ENCODE peak calls at places on chromosomes 12 and 14, in eight cellular contexts. Z, R, F, C, V, J, P and T are unnamed samples.

GRCh38 chr14:35998303-35998702 is 172.2 kb downstream of the BRMS1L start:
- DNase-seq in V (no peak), Z (no peak), P (no peak), J (no peak), F (no peak), R (no peak), C (no peak), T (no peak)

GRCh38 chr14:90274019-90274418 is 17.7 kb downstream of the PSMC1 start:
- DNase-seq in J (no peak), Z (no peak), R (no peak), V (no peak), C (no peak), F (no peak), P (peak; percentile 40), T (no peak)

GRCh38 chr14:77674931-77675330 is 32.9 kb downstream of the ALKBH1 start:
- DNase-seq in Z (no peak), P (no peak), R (peak; percentile 77), J (no peak), V (no peak), C (no peak), F (no peak), T (no peak)

GRCh38 chr12:84978921-84979320 is 57.2 kb downstream of the TSPAN19 start:
- DNase-seq in J (no peak), F (no peak), Z (no peak), V (no peak), C (no peak), R (no peak), P (no peak), T (no peak)

GRCh38 chr12:80412343-80412953 is 31.6 kb upstream of the PTPRQ start:
- DNase-seq in F (no peak), P (peak; percentile 19), C (no peak), J (peak; percentile 55), Z (no peak), R (no peak), V (no peak), T (peak; percentile 24)

GRCh38 chr14:100472094-100472455 is 115.1 kb downstream of the BEGAIN start:
- DNase-seq in R (no peak), V (no peak), F (no peak), P (no peak), C (no peak), J (no peak), Z (no peak), T (no peak)

GRCh38 chr14:80809663-80810062 is 131.9 kb downstream of the CEP128 start:
- DNase-seq in C (no peak), P (no peak), Z (no peak), F (no peak), V (no peak), J (no peak), R (no peak), T (no peak)

GRCh38 chr12:110566993-110567392 is 16.1 kb downstream of the PPTC7 start:
- DNase-seq in J (no peak), F (no peak), P (no peak), Z (no peak), V (no peak), C (no peak), R (no peak), T (no peak)

GRCh38 chr12:94592080-94592479 is 58.3 kb downstream of the TMCC3 start:
- DNase-seq in F (no peak), Z (no peak), P (no peak), R (no peak), J (no peak), C (no peak), V (no peak), T (no peak)
- H3K27ac ChIP-seq in F (peak overlapping the region; percentile 13), Z (peak overlapping the region; percentile 72), P (no peak overlapping the region), R (no peak overlapping the region), J (no peak overlapping the region), C (peak overlapping the region; percentile 67), V (no peak overlapping the region), T (peak overlapping the region; percentile 40)

GRCh38 chr12:109121346-109121880 is 5.0 kb downstream of the ACACB start:
- DNase-seq in J (no peak), Z (no peak), C (no peak), P (no peak), V (no peak), F (no peak), R (no peak), T (no peak)

GRCh38 chr12:109127533-109128242 is 11.3 kb downstream of the ACACB start:
- DNase-seq in R (no peak), J (no peak), F (no peak), C (no peak), V (no peak), P (no peak), Z (no peak), T (no peak)

GRCh38 chr12:109126781-109127180 is 10.4 kb downstream of the ACACB start:
- DNase-seq in C (no peak), F (no peak), Z (no peak), J (no peak), V (no peak), R (no peak), P (no peak), T (no peak)

GRCh38 chr12:109125791-109126190 is 9.4 kb downstream of the ACACB start:
- DNase-seq in J (no peak), V (no peak), Z (no peak), R (no peak), C (no peak), P (no peak), F (no peak), T (no peak)

DNA sequence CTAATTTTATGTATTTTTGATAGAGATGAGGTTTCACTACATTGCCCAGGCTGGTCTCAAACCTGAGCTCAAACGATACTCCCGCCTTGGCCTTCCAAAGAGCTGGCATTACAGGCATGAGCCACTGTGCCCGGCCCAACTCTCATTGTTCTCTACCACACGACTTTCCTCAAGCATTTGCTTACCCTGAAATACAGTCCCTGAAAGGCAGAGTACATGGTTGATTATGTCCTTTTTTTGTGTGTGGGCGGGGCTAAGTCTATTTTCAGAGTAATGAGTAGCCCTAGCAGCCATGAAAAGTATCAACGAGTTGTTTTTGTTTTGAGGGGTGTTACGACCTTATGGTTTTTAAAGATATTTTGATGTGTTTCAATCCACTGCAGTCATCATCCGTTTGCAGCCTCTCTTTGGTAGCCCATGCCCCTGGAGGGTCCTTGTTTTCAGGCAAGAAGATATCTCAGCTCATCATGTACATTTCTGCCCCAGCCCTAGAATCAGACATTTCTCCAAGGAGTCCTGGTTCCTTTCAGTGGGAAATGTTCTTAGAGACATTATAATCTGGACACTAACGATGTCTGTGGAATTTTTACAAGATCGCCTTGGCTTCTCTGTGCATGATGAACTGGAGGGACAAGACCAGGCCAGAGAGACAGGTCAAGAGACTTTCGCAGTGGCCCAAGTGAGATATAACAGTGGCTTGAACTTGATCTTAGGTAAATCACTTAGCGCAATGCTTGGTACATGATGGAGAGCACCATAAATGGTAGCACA is 8.7 kb downstream of the ACACB start:
- DNase-seq in R (no peak), Z (no peak), P (no peak), J (no peak), F (no peak), V (no peak), C (no peak), T (no peak)
- H3K27ac ChIP-seq in R (peak overlapping the region; percentile 75), Z (no peak overlapping the region), P (no peak overlapping the region), J (no peak overlapping the region), F (no peak overlapping the region), V (no peak overlapping the region), C (peak overlapping the region; percentile 77), T (no peak overlapping the region)

GRCh38 chr12:109098142-109098652 is 800 bp downstream of the UNG start:
- DNase-seq in P (peak; percentile 22), J (peak; percentile 81), F (peak; percentile 89), C (no peak), Z (no peak), V (no peak), R (peak; percentile 65), T (peak; percentile 30)
- H3K27ac ChIP-seq in P (peak overlapping the region; percentile 76), J (peak overlapping the region; percentile 77), F (peak overlapping the region; percentile 78), C (peak overlapping the region; percentile 80), Z (peak overlapping the region; percentile 62), V (peak overlapping the region; percentile 71), R (peak overlapping the region; percentile 90), T (peak overlapping the region; percentile 90)

GRCh38 chr12:93669452-93669851 is 7.7 kb upstream of the CRADD start:
- DNase-seq in F (no peak), J (no peak), V (no peak), P (no peak), C (no peak), R (no peak), Z (no peak), T (no peak)
- H3K27ac ChIP-seq in F (no peak overlapping the region), J (no peak overlapping the region), V (no peak overlapping the region), P (no peak overlapping the region), C (no peak overlapping the region), R (no peak overlapping the region), Z (no peak overlapping the region), T (no peak overlapping the region)

GRCh38 chr12:104218935-104219334 is 3.4 kb downstream of the TXNRD1 start:
- DNase-seq in J (peak; percentile 64), V (no peak), C (no peak), P (no peak), R (no peak), F (no peak), Z (peak; percentile 49), T (no peak)

GRCh38 chr12:104215638-104216297 is at the start of gene TXNRD1:
- DNase-seq in F (peak; percentile 94), J (peak; percentile 88), P (peak; percentile 93), V (peak; percentile 69), Z (no peak), R (peak; percentile 87), C (peak; percentile 86), T (peak; percentile 72)

GRCh38 chr12:104212516-104212915 is 3.1 kb upstream of the TXNRD1 start:
- DNase-seq in F (no peak), R (no peak), J (no peak), Z (no peak), C (no peak), V (no peak), P (no peak), T (no peak)

GRCh38 chr12:104216461-104217058 is 981 bp downstream of the TXNRD1 start:
- DNase-seq in C (no peak), F (no peak), P (no peak), J (no peak), R (no peak), Z (no peak), V (no peak), T (no peak)

GRCh38 chr12:104213952-104214351 is 1.6 kb upstream of the TXNRD1 start:
- DNase-seq in C (no peak), R (no peak), P (no peak), J (peak; percentile 76), Z (no peak), V (no peak), F (no peak), T (no peak)
- H3K27ac ChIP-seq in C (no peak overlapping the region), R (no peak overlapping the region), P (peak overlapping the region; percentile 23), J (no peak overlapping the region), Z (no peak overlapping the region), V (no peak overlapping the region), F (no peak overlapping the region), T (no peak overlapping the region)

GRCh38 chr14:92678766-92679165 is 69.7 kb downstream of the LGMN start:
- DNase-seq in V (no peak), R (no peak), J (no peak), C (no peak), Z (no peak), P (no peak), F (peak; percentile 15), T (no peak)

GRCh38 chr14:92680781-92681650 is 67.4 kb downstream of the LGMN start:
- DNase-seq in Z (peak; percentile 27), C (peak; percentile 72), R (peak; percentile 76), V (peak; percentile 55), P (peak; percentile 76), J (peak; percentile 77), F (peak; percentile 88), T (peak; percentile 83)

GRCh38 chr14:92677955-92678354 is 70.5 kb downstream of the LGMN start:
- DNase-seq in F (peak; percentile 15), C (no peak), R (no peak), P (no peak), J (no peak), V (no peak), Z (no peak), T (no peak)

GRCh38 chr14:92677087-92677668 is 71.2 kb downstream of the LGMN start:
- DNase-seq in J (no peak), F (peak; percentile 60), C (no peak), R (no peak), V (no peak), P (no peak), Z (no peak), T (no peak)

GRCh38 chr14:92679246-92679645 is 69.2 kb downstream of the LGMN start:
- DNase-seq in C (no peak), R (no peak), V (no peak), F (peak; percentile 49), Z (no peak), J (no peak), P (no peak), T (no peak)
- H3K27ac ChIP-seq in C (no peak overlapping the region), R (peak overlapping the region; percentile 18), V (no peak overlapping the region), F (no peak overlapping the region), Z (no peak overlapping the region), J (no peak overlapping the region), P (no peak overlapping the region), T (no peak overlapping the region)